ENCODE peak calls at places on chromosomes 11 and 22, in ten cellular contexts. N is memory B cell; T is cerebellar cortex; W is activated CD8-positive, alpha-beta memory T cell treated with anti-CD3 and anti-CD28 coated beads for 48 hours; G is A549; L is C1 segment of cervical spinal cord; A is HAP-1; O is SJSA1; M is iris pigment epithelial cell; R is T-helper 2 cell. Z is an unnamed sample.

GRCh38 chr11:2944953-2945756 is 15.9 kb upstream of the PHLDA2 start:
- DNase-seq in N (no peak), T (peak; percentile 72), W (no peak), G (no peak), L (peak; percentile 54), A (no peak), O (peak; percentile 93), M (peak; percentile 97), R (no peak), Z (peak; percentile 83)

GRCh38 chr22:32967285-32968101 is 90.7 kb downstream of the SYN3 start:
- DNase-seq in N (no peak), T (no peak), W (no peak), G (no peak), L (no peak), A (no peak), O (no peak), M (no peak), R (no peak), Z (no peak)

GRCh38 chr11:110862407-110862806 is 150.2 kb upstream of the ARHGAP20 start:
- DNase-seq in N (no peak), T (no peak), W (no peak), G (no peak), L (no peak), A (no peak), O (no peak), M (no peak), R (no peak), Z (no peak)

GRCh38 chr22:34502821-34503220 is 563.1 kb upstream of the ISX start:
- DNase-seq in N (no peak), T (no peak), W (no peak), G (no peak), L (no peak), A (no peak), O (no peak), M (no peak), R (no peak), Z (no peak)

GRCh38 chr22:50730941-50731661 is 6.9 kb upstream of the ACR start:
- DNase-seq in N (no peak), T (no peak), W (no peak), G (no peak), L (no peak), A (peak; percentile 6), O (peak; percentile 34), M (no peak), R (no peak), Z (no peak)

GRCh38 chr11:33690290-33691050 is 10.2 kb downstream of the C11orf91 start:
- DNase-seq in N (no peak), T (no peak), W (no peak), G (peak; percentile 82), L (peak; percentile 36), A (no peak), O (peak; percentile 93), M (peak; percentile 98), R (no peak), Z (peak; percentile 98)

GRCh38 chr11:122229078-122229477 is 113.1 kb upstream of the BLID start:
- DNase-seq in N (no peak), T (no peak), W (no peak), G (no peak), L (no peak), A (no peak), O (no peak), M (no peak), R (no peak), Z (no peak)

GRCh38 chr11:79440451-79441158 is at the start of gene TENM4:
- DNase-seq in N (peak; percentile 78), T (peak; percentile 64), W (no peak), G (no peak), L (peak; percentile 78), A (peak; percentile 90), O (no peak), M (peak; percentile 78), R (no peak), Z (peak; percentile 8)

GRCh38 chr11:108929241-108929640 is 264.4 kb downstream of the DDX10 start:
- DNase-seq in N (no peak), T (no peak), W (no peak), G (peak; percentile 61), L (no peak), A (no peak), O (peak; percentile 46), M (peak; percentile 98), R (no peak), Z (peak; percentile 82)

GRCh38 chr11:117189191-117189940 is 9.8 kb upstream of the TAGLN start:
- DNase-seq in N (peak; percentile 62), T (no peak), W (no peak), G (no peak), L (no peak), A (no peak), O (peak; percentile 11), M (no peak), R (no peak), Z (no peak)

GRCh38 chr11:85627332-85627997 is at the start of gene DLG2:
- DNase-seq in N (no peak), T (peak; percentile 83), W (no peak), G (no peak), L (peak; percentile 73), A (peak; percentile 25), O (no peak), M (peak; percentile 27), R (no peak), Z (peak; percentile 55)

GRCh38 chr22:49934891-49935557 is 16.6 kb downstream of the CRELD2 start:
- DNase-seq in N (peak; percentile 82), T (no peak), W (peak; percentile 73), G (no peak), L (no peak), A (peak; percentile 83), O (peak; percentile 75), M (peak; percentile 60), R (peak; percentile 79), Z (peak; percentile 44)

GRCh38 chr22:39920134-39920743 is 19.4 kb downstream of the GRAP2 start:
- DNase-seq in N (no peak), T (no peak), W (no peak), G (no peak), L (no peak), A (no peak), O (no peak), M (no peak), R (peak; percentile 39), Z (no peak)